ENCODE peak calls at places on chromosomes 4 and X, in four cellular contexts. R is HepG2, B is GM12878, G is K562. N is an unnamed sample.

GRCh38 chr4:135319685-135320084 is 1118.1 kb upstream of the PABPC4L start:
- DNase-seq in G (no peak), R (peak), B (no peak), N (no peak)

GRCh38 chrX:12984629-12985303 is 9.9 kb downstream of the TMSB4X start:
- DNase-seq in G (peak), B (no peak), R (no peak), N (peak)

GRCh38 chr4:154399259-154399974 is 92.2 kb downstream of the DCHS2 start:
- DNase-seq in G (no peak), B (no peak), R (peak), N (peak)

GRCh38 chrX:130321550-130321949 is 18.2 kb upstream of the SLC25A14 start:
- DNase-seq in B (peak), G (no peak), R (no peak), N (no peak)

GRCh38 chr4:52780627-52781354 is 29.6 kb upstream of the ERVMER34-1 start:
- DNase-seq in G (peak), B (no peak), R (no peak), N (peak)

GRCh38 chrX:23803931-23804381 is 21.0 kb downstream of the SAT1 start:
- DNase-seq in B (no peak), G (no peak), R (peak), N (peak)

GRCh38 chrX:30948626-30949025 is 59.6 kb upstream of the TAB3 start:
- DNase-seq in B (no peak), G (peak), R (no peak), N (no peak)

GRCh38 chrX:66914082-66914481 is 275.2 kb upstream of the EDA2R start:
- DNase-seq in B (no peak), R (peak), G (no peak), N (no peak)

GRCh38 chr4:53693909-53694308 is 102.6 kb upstream of the LNX1 start:
- DNase-seq in R (no peak), G (no peak), B (no peak), N (no peak)

GRCh38 chr4:168569909-168570276 is 73.0 kb downstream of the PALLD start:
- DNase-seq in R (no peak), B (no peak), G (no peak), N (no peak)

DNA sequence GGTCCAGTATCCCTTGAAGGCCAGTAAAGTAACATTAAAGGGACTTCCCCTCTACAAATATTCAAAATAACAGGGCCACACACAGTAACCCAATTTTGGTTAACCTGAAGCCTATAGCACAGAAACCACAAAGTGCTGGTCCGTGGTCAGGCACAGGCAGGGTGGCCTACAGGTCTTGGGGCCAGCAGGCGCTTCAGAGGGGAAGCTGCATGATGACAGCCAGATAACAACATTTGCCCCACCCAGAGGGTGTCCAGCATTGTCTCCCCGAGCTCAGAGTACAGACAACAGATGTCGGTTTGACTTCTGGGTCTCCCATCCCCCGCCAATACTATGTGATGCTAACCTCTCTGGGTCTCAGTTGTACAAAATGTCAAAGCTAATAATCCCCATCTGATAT is 51.1 kb downstream of the SH3KBP1 start:
- DNase-seq in G (no peak), B (no peak), R (no peak), N (no peak)
- TF ChIP-seq CHD4 in G (no peak), B (no peak), R (no peak), N (no peak)

GRCh38 chrX:106035064-106035463 is 3.5 kb downstream of the SERPINA7 start:
- DNase-seq in G (no peak), R (peak), B (no peak), N (no peak)
- TF ChIP-seq CHD2 in G (no peak), R (no peak), B (no peak), N (no peak)

DNA sequence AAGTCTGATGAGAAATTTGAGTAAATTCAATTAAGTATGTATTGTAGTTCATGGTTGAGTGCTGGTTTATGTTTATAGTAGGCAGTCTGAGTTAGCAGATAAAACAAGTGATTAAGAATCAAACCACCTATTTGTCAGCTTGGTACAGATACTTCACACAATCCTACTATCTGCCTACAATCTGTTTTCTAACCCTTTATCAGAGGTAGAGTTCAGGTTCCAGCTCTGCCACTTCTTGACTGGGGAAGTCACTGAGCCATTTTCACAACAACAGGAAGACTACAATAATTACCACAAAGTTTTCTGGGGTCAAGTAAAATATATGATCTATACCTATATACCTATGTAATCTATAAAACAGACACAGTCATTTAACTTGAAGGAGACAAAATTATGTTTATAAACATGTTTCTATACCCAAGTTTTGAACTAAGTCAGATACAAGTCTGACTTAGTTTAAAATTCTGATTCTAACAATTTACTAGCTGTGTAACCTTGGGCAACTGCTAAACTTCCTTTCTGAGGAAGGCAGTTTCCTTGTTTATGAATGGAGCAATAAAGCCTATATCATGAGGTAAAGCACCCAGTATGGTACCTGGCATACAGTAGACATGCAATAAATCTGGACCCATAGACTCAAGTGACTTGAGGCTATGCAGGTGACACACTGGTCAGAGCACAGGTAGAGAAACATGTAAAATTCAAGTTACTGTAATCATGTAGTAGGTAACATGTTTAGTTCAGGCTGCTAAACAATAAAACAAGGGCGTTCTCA is 37.2 kb upstream of the BDH2 start:
- DNase-seq in R (no peak), B (no peak), G (no peak), N (no peak)
- TF ChIP-seq CHD4 in R (no peak), B (no peak), G (no peak), N (no peak)

GRCh38 chrX:97310373-97310772 is 426.7 kb downstream of the RPA4 start:
- DNase-seq in B (no peak), R (no peak), G (no peak), N (no peak)

GRCh38 chrX:97309717-97310116 is 426.0 kb downstream of the RPA4 start:
- DNase-seq in G (no peak), R (no peak), B (no peak), N (no peak)

GRCh38 chrX:97315939-97316338 is 432.2 kb downstream of the RPA4 start:
- DNase-seq in B (no peak), R (no peak), G (peak), N (no peak)

GRCh38 chrX:97311066-97311778 is 427.5 kb downstream of the RPA4 start:
- DNase-seq in B (no peak), G (no peak), R (no peak), N (no peak)

DNA sequence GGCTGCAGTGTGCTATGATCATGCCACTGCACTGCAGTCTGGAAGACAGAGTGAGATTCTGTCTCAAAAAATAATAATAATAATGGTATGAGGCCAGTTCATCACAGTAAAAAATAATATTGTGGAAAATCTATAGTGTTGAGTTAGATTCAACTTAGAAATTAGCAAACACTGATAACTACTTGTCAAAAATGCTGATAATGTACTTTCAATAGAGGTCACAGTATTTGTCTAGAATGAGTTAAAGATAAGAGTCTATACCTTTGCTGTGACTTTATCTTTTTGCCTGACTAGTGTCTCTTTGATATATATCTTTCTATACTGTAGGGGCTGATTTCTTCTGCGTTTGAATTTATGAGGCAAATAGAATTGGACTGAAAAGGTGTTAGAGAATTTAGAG is 430.6 kb downstream of the RPA4 start:
- DNase-seq in B (no peak), R (no peak), G (no peak), N (no peak)
- TF ChIP-seq CHD2 in B (no peak), R (no peak), G (no peak), N (no peak)

GRCh38 chrX:115892787-115893671 is 277.5 kb upstream of the AGTR2 start:
- DNase-seq in R (peak), B (peak), G (peak), N (no peak)

GRCh38 chrX:115894087-115894486 is 276.5 kb upstream of the AGTR2 start:
- DNase-seq in G (no peak), R (peak), B (peak), N (peak)

GRCh38 chrX:115889121-115889890 is 281.2 kb upstream of the AGTR2 start:
- DNase-seq in B (no peak), G (no peak), R (no peak), N (no peak)

GRCh38 chrX:115895678-115896329 is 274.7 kb upstream of the AGTR2 start:
- DNase-seq in G (no peak), R (peak), B (no peak), N (no peak)

DNA sequence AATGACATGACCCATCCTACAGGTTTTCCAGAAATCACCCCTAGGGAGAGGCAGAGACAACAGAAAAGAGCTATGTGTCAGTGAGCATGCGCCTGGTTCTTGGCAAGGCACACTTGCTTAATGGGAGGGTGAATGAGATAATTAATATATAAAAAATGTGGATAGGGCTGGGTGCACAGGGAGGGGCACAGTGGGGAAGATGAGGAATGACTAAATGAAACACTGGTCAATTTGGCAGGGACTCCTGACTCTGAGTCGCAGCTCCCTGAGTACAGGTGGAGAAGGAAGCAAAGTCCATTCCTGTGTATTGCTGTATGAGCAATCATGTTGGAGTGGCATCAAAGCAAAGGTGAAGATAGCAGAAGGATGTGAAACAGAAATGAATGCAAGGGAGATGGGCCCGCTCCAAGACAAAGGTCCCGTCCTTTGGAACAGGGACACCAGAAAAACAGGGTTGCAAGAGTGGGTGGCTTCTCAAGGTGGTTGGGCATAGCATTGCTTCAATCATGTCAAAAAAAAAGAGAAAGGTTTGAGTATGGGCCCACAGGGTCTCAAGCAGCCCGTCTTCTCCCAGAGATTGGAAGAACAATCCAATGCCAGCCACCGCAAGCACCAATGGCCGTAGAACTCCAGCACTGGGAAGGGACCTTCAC is 278.4 kb upstream of the AGTR2 start:
- DNase-seq in R (peak), B (no peak), G (no peak), N (no peak)
- TF ChIP-seq CHD4 in R (no peak), B (no peak), G (no peak), N (no peak)

GRCh38 chr4:96986800-96987199 is 1146.9 kb downstream of the PDHA2 start:
- DNase-seq in R (no peak), B (no peak), G (no peak), N (no peak)

GRCh38 chr4:96983830-96984229 is 1143.9 kb downstream of the PDHA2 start:
- DNase-seq in G (no peak), B (no peak), R (no peak), N (no peak)
- TF ChIP-seq CHD2 in G (no peak), B (no peak), R (no peak), N (no peak)

GRCh38 chr4:126851391-126851790 is 781.4 kb upstream of the INTU start:
- DNase-seq in G (no peak), B (no peak), R (no peak), N (no peak)
- TF ChIP-seq CHD4 in G (no peak), B (no peak), R (no peak), N (no peak)